ENCODE peak calls at places on chromosomes 3 and 15, in six cellular contexts. X, K, F, T, G and N are unnamed samples.

GRCh38 chr3:30352919-30353318 is 253.5 kb upstream of the TGFBR2 start:
- DNase-seq in X (no peak), K (no peak), F (no peak), T (no peak), G (no peak), N (no peak)

GRCh38 chr3:134373278-134373941 is 837 bp downstream of the AMOTL2 start:
- DNase-seq in X (peak; percentile 74), K (peak; percentile 90), F (peak; percentile 84), T (peak; percentile 78), G (peak; percentile 90), N (peak; percentile 88)

GRCh38 chr3:61771976-61772375 is 210.6 kb downstream of the PTPRG start:
- DNase-seq in X (no peak), K (no peak), F (no peak), T (no peak), G (no peak), N (no peak)

GRCh38 chr15:80093854-80094418 is 34.5 kb downstream of the ZFAND6 start:
- DNase-seq in X (no peak), K (peak; percentile 67), F (peak; percentile 23), T (peak; percentile 40), G (peak; percentile 35), N (peak; percentile 55)

GRCh38 chr15:92915766-92916435 is 15.8 kb downstream of the CHD2 start:
- DNase-seq in X (no peak), K (no peak), F (no peak), T (no peak), G (no peak), N (no peak)

GRCh38 chr3:133452603-133453313 is 52.9 kb downstream of the BFSP2 start:
- DNase-seq in X (no peak), K (no peak), F (no peak), T (no peak), G (no peak), N (no peak)

GRCh38 chr3:115975353-115975752 is 352.0 kb downstream of the GAP43 start:
- DNase-seq in X (no peak), K (no peak), F (no peak), T (no peak), G (no peak), N (no peak)

GRCh38 chr3:65951836-65952505 is 86.7 kb downstream of the MAGI1 start:
- DNase-seq in X (no peak), K (no peak), F (no peak), T (no peak), G (no peak), N (no peak)

GRCh38 chr15:43954181-43954621 is 127.4 kb downstream of the WDR76 start:
- DNase-seq in X (no peak), K (no peak), F (no peak), T (no peak), G (no peak), N (no peak)

GRCh38 chr3:142603340-142603730 is 7.1 kb downstream of the PLS1 start:
- DNase-seq in X (no peak), K (no peak), F (no peak), T (no peak), G (no peak), N (no peak)

GRCh38 chr3:89606151-89606550 is 498.7 kb downstream of the EPHA3 start:
- DNase-seq in X (no peak), K (no peak), F (no peak), T (no peak), G (no peak), N (no peak)

GRCh38 chr3:142857056-142857455 is 31.8 kb downstream of the PCOLCE2 start:
- DNase-seq in X (peak; percentile 3), K (peak; percentile 81), F (peak; percentile 65), T (peak; percentile 74), G (no peak), N (no peak)

GRCh38 chr3:14548321-14548729 is 8.2 kb upstream of the GRIP2 start:
- DNase-seq in X (no peak), K (peak; percentile 83), F (peak; percentile 89), T (peak; percentile 37), G (peak; percentile 88), N (peak; percentile 64)

GRCh38 chr3:25589783-25590258 is 74.9 kb downstream of the TOP2B start:
- DNase-seq in X (no peak), K (peak; percentile 50), F (no peak), T (no peak), G (no peak), N (no peak)

GRCh38 chr3:25090869-25091453 is 337.1 kb upstream of the RARB start:
- DNase-seq in X (no peak), K (no peak), F (no peak), T (no peak), G (no peak), N (no peak)

GRCh38 chr15:25793354-25794050 is 69.6 kb downstream of the ATP10A start:
- DNase-seq in X (no peak), K (no peak), F (no peak), T (no peak), G (no peak), N (no peak)

GRCh38 chr15:72358532-72359180 is 17.2 kb downstream of the HEXA start:
- DNase-seq in X (no peak), K (peak; percentile 75), F (peak; percentile 35), T (no peak), G (no peak), N (peak; percentile 77)

GRCh38 chr3:197306374-197307086 is 8.1 kb upstream of the DLG1 start:
- DNase-seq in X (no peak), K (no peak), F (no peak), T (no peak), G (no peak), N (no peak)

GRCh38 chr3:175338775-175339535 is 479.8 kb downstream of the NAALADL2 start:
- DNase-seq in X (no peak), K (peak; percentile 21), F (no peak), T (no peak), G (no peak), N (peak; percentile 54)

GRCh38 chr3:61043156-61043555 is 208.1 kb downstream of the FHIT start:
- DNase-seq in X (no peak), K (no peak), F (no peak), T (no peak), G (no peak), N (no peak)

GRCh38 chr3:101898752-101899169 is 49.4 kb downstream of the NFKBIZ start:
- DNase-seq in X (peak; percentile 54), K (no peak), F (no peak), T (no peak), G (no peak), N (no peak)

GRCh38 chr3:45105855-45106655 is 40.1 kb downstream of the CDCP1 start:
- DNase-seq in X (no peak), K (no peak), F (no peak), T (no peak), G (no peak), N (no peak)

GRCh38 chr3:126356373-126357298 is 572 bp downstream of the KLF15 start:
- DNase-seq in X (peak; percentile 68), K (peak; percentile 60), F (peak; percentile 82), T (peak; percentile 50), G (peak; percentile 72), N (peak; percentile 69)
- H3K27ac ChIP-seq in X (peak overlapping the region; percentile 100), K (peak overlapping the region; percentile 99), F (peak overlapping the region; percentile 79), T (peak overlapping the region; percentile 98), G (peak overlapping the region; percentile 95), N (peak overlapping the region; percentile 92)

GRCh38 chr3:48962340-48962739 is 27.7 kb upstream of the P4HTM start:
- DNase-seq in X (no peak), K (no peak), F (no peak), T (no peak), G (no peak), N (no peak)

GRCh38 chr3:48966367-48966766 is 23.7 kb upstream of the P4HTM start:
- DNase-seq in X (no peak), K (no peak), F (no peak), T (no peak), G (no peak), N (no peak)

GRCh38 chr3:48963591-48963990 is 26.4 kb upstream of the P4HTM start:
- DNase-seq in X (no peak), K (no peak), F (no peak), T (no peak), G (no peak), N (no peak)

GRCh38 chr3:48960841-48961413 is 29.1 kb upstream of the P4HTM start:
- DNase-seq in X (no peak), K (no peak), F (no peak), T (no peak), G (no peak), N (no peak)

DNA sequence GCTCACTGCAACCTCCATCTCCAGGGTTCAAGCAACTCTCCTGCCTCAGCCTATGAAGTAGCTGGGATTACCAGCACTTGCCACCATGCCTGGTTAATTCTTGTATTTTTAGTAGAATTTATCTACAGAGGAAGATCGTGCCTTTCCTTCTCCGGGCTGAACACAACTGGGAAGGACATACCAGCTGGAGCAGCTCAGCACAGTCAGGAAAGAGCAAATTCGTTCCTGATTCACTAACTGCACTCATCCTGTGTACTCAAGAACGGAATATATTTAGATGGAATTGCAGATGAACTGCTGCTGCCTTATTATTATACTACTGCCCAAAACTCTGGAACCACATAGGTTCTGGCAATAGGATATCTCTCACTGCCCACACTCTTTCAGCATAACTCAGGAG is 27.1 kb upstream of the P4HTM start:
- DNase-seq in X (no peak), K (no peak), F (no peak), T (no peak), G (no peak), N (no peak)
- H3K27ac ChIP-seq in X (no peak overlapping the region), K (no peak overlapping the region), F (no peak overlapping the region), T (no peak overlapping the region), G (no peak overlapping the region), N (no peak overlapping the region)

GRCh38 chr15:29021901-29022300 is 136.1 kb downstream of the APBA2 start:
- DNase-seq in X (no peak), K (no peak), F (no peak), T (no peak), G (no peak), N (no peak)

GRCh38 chr15:29014493-29014892 is 128.7 kb downstream of the APBA2 start:
- DNase-seq in X (no peak), K (no peak), F (no peak), T (no peak), G (no peak), N (no peak)

GRCh38 chr15:29018983-29019875 is 133.5 kb downstream of the APBA2 start:
- DNase-seq in X (no peak), K (no peak), F (no peak), T (no peak), G (no peak), N (no peak)

GRCh38 chr15:29018406-29018805 is 132.6 kb downstream of the APBA2 start:
- DNase-seq in X (no peak), K (no peak), F (no peak), T (no peak), G (no peak), N (no peak)
- H3K27ac ChIP-seq in X (peak overlapping the region; percentile 54), K (no peak overlapping the region), F (no peak overlapping the region), T (no peak overlapping the region), G (no peak overlapping the region), N (no peak overlapping the region)

DNA sequence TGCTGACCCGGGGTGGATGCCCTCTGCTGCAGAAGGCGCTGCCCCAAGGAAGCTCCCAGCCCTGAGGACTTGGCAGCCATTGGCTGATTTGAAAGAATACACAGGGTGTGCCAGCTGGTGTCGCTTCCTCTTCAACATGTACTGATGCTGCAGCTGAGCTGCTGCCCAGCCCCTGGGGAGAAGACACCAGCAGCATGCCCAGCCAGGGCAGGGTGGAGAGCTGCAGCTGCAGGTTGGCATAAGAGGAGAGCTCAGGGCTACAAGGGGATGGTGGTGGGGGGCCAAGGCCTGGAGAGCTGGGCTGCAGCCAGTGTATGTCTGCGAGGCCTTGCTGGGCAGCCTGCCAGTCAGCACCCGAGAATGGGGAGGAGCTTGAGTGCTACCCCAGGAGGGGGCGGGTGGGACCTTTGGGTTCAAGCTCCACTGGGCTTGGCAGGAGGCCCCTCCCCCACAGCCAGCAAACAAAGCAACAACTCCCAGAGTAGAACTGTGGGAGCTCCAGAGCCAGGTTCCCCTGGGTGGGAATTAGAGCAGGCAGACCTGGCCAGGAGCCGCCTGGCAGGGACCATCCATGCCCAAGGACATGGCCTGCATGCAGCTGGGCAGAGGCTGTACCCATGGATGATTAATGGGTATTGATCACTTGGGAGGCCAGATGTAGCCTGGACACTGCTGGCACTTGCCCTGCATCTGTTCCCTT is 9.2 kb upstream of the SEMA4B start:
- DNase-seq in X (peak; percentile 91), K (peak; percentile 84), F (peak; percentile 92), T (peak; percentile 98), G (peak; percentile 81), N (peak; percentile 75)
- H3K27ac ChIP-seq in X (peak overlapping the region; percentile 91), K (peak overlapping the region; percentile 67), F (peak overlapping the region; percentile 87), T (peak overlapping the region; percentile 79), G (peak overlapping the region; percentile 79), N (peak overlapping the region; percentile 53)